ENCODE peak calls at places on chromosome 4, in five cellular contexts. E is stomach, Z is heart left ventricle, X is esophagus squamous epithelium, D is ovary. S is an unnamed sample.
A peak's percentile ranks its signal among the peaks of the same experiment; 100 is the strongest.

GRCh38 chr4:152535236-152535902 is 523 bp downstream of the FBXW7 start:
- DNase-seq in E (no peak), Z (no peak), X (no peak), D (no peak), S (peak; percentile 37)

GRCh38 chr4:190019023-190019858 is 7.8 kb downstream of the FRG2 start:
- DNase-seq in E (no peak), Z (no peak), X (no peak), D (no peak), S (no peak)

GRCh38 chr4:121822796-121823504 is 733 bp downstream of the CCNA2 start:
- DNase-seq in E (peak; percentile 25), Z (peak; percentile 5), X (no peak), D (peak; percentile 45), S (no peak)

GRCh38 chr4:3440979-3441500 is 728 bp upstream of the HGFAC start:
- DNase-seq in E (no peak), Z (no peak), X (no peak), D (no peak), S (peak; percentile 66)

GRCh38 chr4:53518807-53519206 is 72.5 kb downstream of the LNX1 start:
- DNase-seq in E (no peak), Z (no peak), X (no peak), D (no peak), S (no peak)

GRCh38 chr4:153181293-153182080 is 22.8 kb upstream of the TRIM2 start:
- DNase-seq in E (no peak), Z (no peak), X (no peak), D (no peak), S (no peak)

GRCh38 chr4:10061650-10062415 is 40.5 kb upstream of the SLC2A9 start:
- DNase-seq in E (no peak), Z (no peak), X (no peak), D (no peak), S (no peak)

GRCh38 chr4:186204103-186204559 is 12.8 kb downstream of the CYP4V2 start:
- DNase-seq in E (peak; percentile 66), Z (no peak), X (no peak), D (no peak), S (peak; percentile 62)

GRCh38 chr4:134906404-134907023 is 704.9 kb upstream of the PABPC4L start:
- DNase-seq in E (no peak), Z (no peak), X (no peak), D (no peak), S (no peak)

GRCh38 chr4:54499308-54500074 is 158.3 kb upstream of the KIT start:
- DNase-seq in E (no peak), Z (no peak), X (no peak), D (no peak), S (no peak)

GRCh38 chr4:39526283-39526682 is 956 bp downstream of the UGDH start:
- DNase-seq in E (no peak), Z (no peak), X (no peak), D (no peak), S (no peak)

GRCh38 chr4:175277816-175278215 is 359.7 kb downstream of the ADAM29 start:
- DNase-seq in E (no peak), Z (no peak), X (no peak), D (no peak), S (no peak)

GRCh38 chr4:19381068-19381467 is 870.6 kb upstream of the SLIT2 start:
- DNase-seq in E (no peak), Z (no peak), X (no peak), D (no peak), S (no peak)

GRCh38 chr4:38160487-38161207 is 200.4 kb downstream of the PTTG2 start:
- DNase-seq in E (no peak), Z (no peak), X (no peak), D (no peak), S (peak; percentile 83)

GRCh38 chr4:40940764-40941163 is 191.0 kb downstream of the NSUN7 start:
- DNase-seq in E (no peak), Z (no peak), X (no peak), D (no peak), S (no peak)

GRCh38 chr4:508675-509373 is 9.8 kb downstream of the PIGG start:
- DNase-seq in E (no peak), Z (no peak), X (no peak), D (no peak), S (no peak)

GRCh38 chr4:1958276-1959103 is 50.3 kb downstream of the NELFA start:
- DNase-seq in E (no peak), Z (no peak), X (no peak), D (no peak), S (no peak)

GRCh38 chr4:183798249-183798920 is 106.7 kb upstream of the STOX2 start:
- DNase-seq in E (no peak), Z (no peak), X (no peak), D (no peak), S (no peak)

GRCh38 chr4:795726-796119 is 30.2 kb downstream of the CPLX1 start:
- DNase-seq in E (no peak), Z (no peak), X (no peak), D (no peak), S (no peak)

GRCh38 chr4:121070696-121071639 is 1.4 kb downstream of the NDNF start:
- DNase-seq in E (no peak), Z (peak; percentile 26), X (no peak), D (peak; percentile 74), S (peak; percentile 45)

GRCh38 chr4:6889736-6890324 is 19.8 kb upstream of the TBC1D14 start:
- DNase-seq in E (peak; percentile 21), Z (no peak), X (no peak), D (no peak), S (no peak)

GRCh38 chr4:139902328-139903217 is 237.0 kb downstream of the MGST2 start:
- DNase-seq in E (no peak), Z (no peak), X (no peak), D (peak; percentile 49), S (no peak)

GRCh38 chr4:119152741-119153140 is 17.1 kb downstream of the MYOZ2 start:
- DNase-seq in E (no peak), Z (no peak), X (no peak), D (no peak), S (no peak)

GRCh38 chr4:73742776-73743175 is 2.4 kb downstream of the CXCL8 start:
- DNase-seq in E (no peak), Z (no peak), X (no peak), D (no peak), S (no peak)

GRCh38 chr4:86220137-86220536 is 139.7 kb downstream of the MAPK10 start:
- DNase-seq in E (no peak), Z (no peak), X (no peak), D (no peak), S (no peak)

GRCh38 chr4:143763587-143763986 is 63.1 kb upstream of the FREM3 start:
- DNase-seq in E (no peak), Z (no peak), X (no peak), D (no peak), S (no peak)

GRCh38 chr4:53991821-53992220 is 72.6 kb downstream of the CHIC2 start:
- DNase-seq in E (no peak), Z (no peak), X (no peak), D (no peak), S (no peak)

GRCh38 chr4:40719008-40719623 is 30.6 kb upstream of the NSUN7 start:
- DNase-seq in E (no peak), Z (no peak), X (no peak), D (no peak), S (peak; percentile 40)

GRCh38 chr4:115272585-115272984 is 159.2 kb upstream of the NDST4 start:
- DNase-seq in E (no peak), Z (no peak), X (no peak), D (no peak), S (no peak)

GRCh38 chr4:129358571-129358970 is 262.6 kb downstream of the C4orf33 start:
- DNase-seq in E (no peak), Z (no peak), X (no peak), D (no peak), S (no peak)

GRCh38 chr4:107858158-107858742 is 33.5 kb downstream of the SGMS2 start:
- DNase-seq in E (no peak), Z (no peak), X (no peak), D (no peak), S (no peak)

GRCh38 chr4:127188847-127189246 is 443.9 kb upstream of the INTU start:
- DNase-seq in E (no peak), Z (no peak), X (no peak), D (no peak), S (peak; percentile 37)

GRCh38 chr4:119233750-119234149 is 21.2 kb downstream of the USP53 start:
- DNase-seq in E (no peak), Z (no peak), X (no peak), D (no peak), S (no peak)

GRCh38 chr4:37802068-37802666 is 24.3 kb upstream of the PGM2 start:
- DNase-seq in E (peak; percentile 64), Z (peak; percentile 48), X (no peak), D (no peak), S (peak; percentile 47)

GRCh38 chr4:28730304-28730703 is 1869.7 kb downstream of the STIM2 start:
- DNase-seq in E (no peak), Z (no peak), X (no peak), D (no peak), S (no peak)
- H3K9me3 ChIP-seq in E (no peaks in the 10 kb centered on the region), Z (peaks cover 4% of the 10 kb centered on the region), X (peaks cover 10% of the 10 kb centered on the region), D (no peaks in the 10 kb centered on the region), S (no peaks in the 10 kb centered on the region)

GRCh38 chr4:47771020-47771419 is 66.8 kb downstream of the CORIN start:
- DNase-seq in E (no peak), Z (no peak), X (no peak), D (no peak), S (no peak)
- TF ChIP-seq POLR2A in E (no peak), Z (no peak), X (no peak), D (no peak), S (no peak)

GRCh38 chr4:93182722-93183121 is 645.8 kb upstream of the ATOH1 start:
- DNase-seq in E (peak; percentile 71), Z (no peak), X (no peak), D (no peak), S (peak; percentile 9)

GRCh38 chr4:93184093-93184492 is 644.5 kb upstream of the ATOH1 start:
- DNase-seq in E (no peak), Z (no peak), X (no peak), D (no peak), S (no peak)

GRCh38 chr4:93186846-93187245 is 641.7 kb upstream of the ATOH1 start:
- DNase-seq in E (no peak), Z (no peak), X (no peak), D (no peak), S (no peak)

GRCh38 chr4:93187441-93187840 is 641.1 kb upstream of the ATOH1 start:
- DNase-seq in E (no peak), Z (no peak), X (no peak), D (no peak), S (no peak)

GRCh38 chr4:93183589-93183988 is 645.0 kb upstream of the ATOH1 start:
- DNase-seq in E (no peak), Z (no peak), X (no peak), D (no peak), S (no peak)
- H3K9me3 ChIP-seq in E (no peaks in the 10 kb centered on the region), Z (no peaks in the 10 kb centered on the region), X (no peaks in the 10 kb centered on the region), D (no peaks in the 10 kb centered on the region), S (no peaks in the 10 kb centered on the region)

DNA sequence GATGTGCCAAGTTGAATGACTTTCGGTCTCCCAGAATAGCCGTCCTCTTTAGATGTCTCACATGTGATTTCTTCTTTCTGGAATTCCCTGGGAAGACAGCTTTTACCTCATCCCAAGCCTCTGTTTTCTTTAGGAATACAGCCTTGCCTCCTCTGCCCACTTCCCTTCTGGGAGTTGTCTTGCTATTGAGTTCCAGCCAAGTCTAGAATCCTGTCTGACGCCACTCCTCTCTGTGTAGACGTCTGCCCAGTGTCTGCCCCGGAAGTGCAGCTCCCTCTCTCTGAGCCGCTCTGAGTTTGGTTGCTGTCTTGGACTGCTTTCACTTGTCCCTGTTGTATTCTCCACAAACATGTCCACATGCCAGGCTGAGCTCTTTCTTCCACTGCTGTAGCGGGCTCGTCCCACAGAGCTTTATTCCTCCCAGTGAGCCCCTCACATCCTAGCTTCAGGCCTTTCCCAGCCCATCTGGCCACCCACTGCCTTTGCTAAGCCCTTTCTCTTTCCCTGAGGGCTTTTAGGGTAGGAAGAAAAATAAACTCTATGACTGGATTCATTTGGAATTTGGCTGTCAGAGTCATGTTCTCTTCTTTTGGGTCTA is 9.0 kb upstream of the IGFBP7 start:
- DNase-seq in E (no peak), Z (peak; percentile 71), X (no peak), D (peak; percentile 78), S (peak; percentile 78)
- TF ChIP-seq POLR2A in E (no peak), Z (no peak), X (no peak), D (no peak), S (no peak)

S was measured in adrenal gland.